ENCODE peak calls at places on chromosomes 16 and 17, in five cellular contexts. One of them, this sample, is unnamed. For H3K27me3 and H3K36me3, the result is how much of the 10 kb centered on the place peaks cover.

GRCh38 chr16:16025214-16025968 is 76.0 kb downstream of the ABCC1 start:
- DNase-seq in sigmoid colon: no peak
- DNase-seq in breast epithelium: peak
- DNase-seq in heart left ventricle: no peak
- DNase-seq in uterus: no peak
- DNase-seq in this sample: peak

GRCh38 chr16:23712976-23713375 is at the start of gene ERN2:
- DNase-seq in heart left ventricle: no peak
- DNase-seq in uterus: no peak
- DNase-seq in breast epithelium: no peak
- DNase-seq in sigmoid colon: no peak
- DNase-seq in this sample: no peak

GRCh38 chr17:78828470-78829185 is 12.0 kb downstream of the USP36 start:
- DNase-seq in breast epithelium: no peak
- DNase-seq in uterus: no peak
- DNase-seq in heart left ventricle: no peak
- DNase-seq in sigmoid colon: peak
- DNase-seq in this sample: no peak

GRCh38 chr16:67544329-67544841 is 15.8 kb downstream of the RIPOR1 start:
- DNase-seq in breast epithelium: no peak
- DNase-seq in uterus: no peak
- DNase-seq in sigmoid colon: no peak
- DNase-seq in heart left ventricle: no peak
- DNase-seq in this sample: no peak

GRCh38 chr16:6081320-6081976 is 983.9 kb upstream of the EEF2KMT start:
- DNase-seq in sigmoid colon: no peak
- DNase-seq in heart left ventricle: no peak
- DNase-seq in breast epithelium: no peak
- DNase-seq in uterus: no peak
- DNase-seq in this sample: no peak

GRCh38 chr16:19809121-19809635 is 75.5 kb downstream of the GPRC5B start:
- DNase-seq in heart left ventricle: no peak
- DNase-seq in uterus: no peak
- DNase-seq in sigmoid colon: peak
- DNase-seq in breast epithelium: no peak
- DNase-seq in this sample: no peak

GRCh38 chr17:49901460-49902331 is 53.8 kb upstream of the TAC4 start:
- DNase-seq in uterus: no peak
- DNase-seq in sigmoid colon: no peak
- DNase-seq in breast epithelium: no peak
- DNase-seq in heart left ventricle: no peak
- DNase-seq in this sample: no peak

GRCh38 chr16:58515871-58516767 is 802 bp downstream of the SETD6 start:
- DNase-seq in sigmoid colon: peak
- DNase-seq in breast epithelium: no peak
- DNase-seq in heart left ventricle: no peak
- DNase-seq in uterus: no peak
- DNase-seq in this sample: peak

GRCh38 chr16:75103994-75104393 is 12.6 kb downstream of the LDHD start:
- DNase-seq in heart left ventricle: no peak
- DNase-seq in sigmoid colon: no peak
- DNase-seq in uterus: no peak
- DNase-seq in breast epithelium: no peak
- DNase-seq in this sample: no peak

GRCh38 chr17:71237903-71238538 is 882.8 kb upstream of the SOX9 start:
- DNase-seq in sigmoid colon: no peak
- DNase-seq in uterus: no peak
- DNase-seq in heart left ventricle: no peak
- DNase-seq in breast epithelium: no peak
- DNase-seq in this sample: no peak

GRCh38 chr16:17222756-17223411 is 247.9 kb downstream of the XYLT1 start:
- DNase-seq in breast epithelium: no peak
- DNase-seq in sigmoid colon: peak
- DNase-seq in heart left ventricle: no peak
- DNase-seq in uterus: no peak
- DNase-seq in this sample: no peak

GRCh38 chr17:81223758-81224122 is 975 bp upstream of the CEP131 start:
- DNase-seq in heart left ventricle: no peak
- DNase-seq in uterus: no peak
- DNase-seq in sigmoid colon: no peak
- DNase-seq in breast epithelium: no peak
- DNase-seq in this sample: no peak

GRCh38 chr16:24132048-24132796 is 123.9 kb upstream of the CACNG3 start:
- DNase-seq in heart left ventricle: no peak
- DNase-seq in sigmoid colon: no peak
- DNase-seq in uterus: no peak
- DNase-seq in breast epithelium: no peak
- DNase-seq in this sample: no peak

GRCh38 chr17:56023851-56024250 is 129.4 kb upstream of the ANKFN1 start:
- DNase-seq in uterus: no peak
- DNase-seq in breast epithelium: no peak
- DNase-seq in heart left ventricle: no peak
- DNase-seq in sigmoid colon: no peak
- DNase-seq in this sample: peak

GRCh38 chr16:46961373-46962353 is 11.8 kb downstream of the DNAJA2 start:
- DNase-seq in uterus: no peak
- DNase-seq in breast epithelium: no peak
- DNase-seq in sigmoid colon: no peak
- DNase-seq in heart left ventricle: no peak
- DNase-seq in this sample: no peak

GRCh38 chr17:74484066-74484465 is 17.6 kb downstream of the CD300A start:
- DNase-seq in breast epithelium: no peak
- DNase-seq in sigmoid colon: no peak
- DNase-seq in uterus: no peak
- DNase-seq in heart left ventricle: no peak
- DNase-seq in this sample: no peak

GRCh38 chr17:40526668-40527067 is 25.2 kb upstream of the TNS4 start:
- DNase-seq in breast epithelium: no peak
- DNase-seq in uterus: peak
- DNase-seq in sigmoid colon: peak
- DNase-seq in heart left ventricle: peak
- DNase-seq in this sample: no peak

GRCh38 chr16:27965801-27966200 is 97.7 kb downstream of the GSG1L start:
- DNase-seq in heart left ventricle: no peak
- DNase-seq in uterus: no peak
- DNase-seq in breast epithelium: no peak
- DNase-seq in sigmoid colon: peak
- DNase-seq in this sample: no peak

GRCh38 chr17:63675607-63676539 is 24.1 kb downstream of the LIMD2 start:
- DNase-seq in sigmoid colon: peak
- DNase-seq in breast epithelium: peak
- DNase-seq in heart left ventricle: peak
- DNase-seq in uterus: peak
- DNase-seq in this sample: no peak

GRCh38 chr17:29592850-29593545 is at the start of gene ANKRD13B:
- DNase-seq in heart left ventricle: peak
- DNase-seq in uterus: peak
- DNase-seq in sigmoid colon: peak
- DNase-seq in breast epithelium: no peak
- DNase-seq in this sample: no peak

GRCh38 chr16:27430923-27431484 is 29.0 kb downstream of the IL21R start:
- DNase-seq in sigmoid colon: peak
- DNase-seq in uterus: no peak
- DNase-seq in breast epithelium: no peak
- DNase-seq in heart left ventricle: peak
- DNase-seq in this sample: peak

GRCh38 chr17:71942626-71943025 is 178.2 kb upstream of the SOX9 start:
- DNase-seq in heart left ventricle: no peak
- DNase-seq in sigmoid colon: no peak
- DNase-seq in breast epithelium: no peak
- DNase-seq in uterus: no peak
- DNase-seq in this sample: no peak

GRCh38 chr17:41284043-41284442 is 8.5 kb downstream of the KRTAP9-7 start:
- DNase-seq in uterus: no peak
- DNase-seq in sigmoid colon: no peak
- DNase-seq in heart left ventricle: no peak
- DNase-seq in breast epithelium: no peak
- DNase-seq in this sample: no peak

GRCh38 chr17:80961516-80961915 is 30.1 kb upstream of the CHMP6 start:
- DNase-seq in sigmoid colon: peak
- DNase-seq in breast epithelium: no peak
- DNase-seq in uterus: no peak
- DNase-seq in heart left ventricle: no peak
- DNase-seq in this sample: peak

GRCh38 chr16:60074378-60074777 is 1340.3 kb upstream of the GOT2 start:
- DNase-seq in sigmoid colon: no peak
- DNase-seq in breast epithelium: no peak
- DNase-seq in uterus: no peak
- DNase-seq in heart left ventricle: no peak
- DNase-seq in this sample: no peak

GRCh38 chr16:4264546-4264945 is 8.3 kb downstream of the TFAP4 start:
- DNase-seq in heart left ventricle: no peak
- DNase-seq in breast epithelium: no peak
- DNase-seq in sigmoid colon: no peak
- DNase-seq in uterus: peak
- DNase-seq in this sample: no peak
- H3K4me3 ChIP-seq in heart left ventricle: no peak
- H3K4me3 ChIP-seq in breast epithelium: no peak
- H3K4me3 ChIP-seq in sigmoid colon: no peak
- H3K4me3 ChIP-seq in uterus: no peak
- H3K4me3 ChIP-seq in this sample: no peak

GRCh38 chr17:16346721-16347271 is 6.5 kb downstream of the CENPV start:
- DNase-seq in heart left ventricle: no peak
- DNase-seq in breast epithelium: no peak
- DNase-seq in sigmoid colon: peak
- DNase-seq in uterus: no peak
- DNase-seq in this sample: no peak
- H3K27me3 ChIP-seq in heart left ventricle: under half
- H3K27me3 ChIP-seq in breast epithelium: under half
- H3K27me3 ChIP-seq in sigmoid colon: under half
- H3K27me3 ChIP-seq in uterus: under half
- H3K27me3 ChIP-seq in this sample: under half

DNA sequence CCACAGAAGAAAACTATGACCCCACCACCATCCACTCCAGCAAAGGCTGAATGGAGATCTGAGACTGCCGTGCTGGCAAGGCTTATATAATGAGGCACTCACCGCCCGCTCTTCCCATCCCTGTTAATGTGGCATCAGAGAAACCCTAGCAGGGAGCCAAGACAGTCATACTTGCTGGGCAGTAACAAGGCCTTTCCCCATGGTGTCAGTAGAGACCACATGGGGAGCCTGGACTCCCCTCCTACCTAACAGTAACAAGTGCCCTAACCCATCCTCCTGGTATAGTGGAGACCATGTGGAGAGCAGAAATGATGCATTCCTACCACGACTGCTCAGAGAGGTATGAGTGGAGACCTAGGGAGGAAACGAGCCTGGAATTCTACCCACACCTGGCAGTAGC is 235.2 kb downstream of the C16orf78 start:
- DNase-seq in heart left ventricle: no peak
- DNase-seq in breast epithelium: no peak
- DNase-seq in uterus: no peak
- DNase-seq in sigmoid colon: peak
- DNase-seq in this sample: no peak
- H3K36me3 ChIP-seq in heart left ventricle: under half
- H3K36me3 ChIP-seq in breast epithelium: under half
- H3K36me3 ChIP-seq in uterus: under half
- H3K36me3 ChIP-seq in sigmoid colon: under half
- H3K36me3 ChIP-seq in this sample: under half

GRCh38 chr17:54864636-54865420 is 35.8 kb upstream of the TOM1L1 start:
- DNase-seq in breast epithelium: no peak
- DNase-seq in sigmoid colon: no peak
- DNase-seq in heart left ventricle: no peak
- DNase-seq in uterus: no peak
- DNase-seq in this sample: no peak
- H3K4me3 ChIP-seq in breast epithelium: no peak
- H3K4me3 ChIP-seq in sigmoid colon: no peak
- H3K4me3 ChIP-seq in heart left ventricle: no peak
- H3K4me3 ChIP-seq in uterus: no peak
- H3K4me3 ChIP-seq in this sample: no peak

GRCh38 chr16:14181371-14182050 is 110.4 kb downstream of the MRTFB start:
- DNase-seq in heart left ventricle: no peak
- DNase-seq in uterus: no peak
- DNase-seq in sigmoid colon: no peak
- DNase-seq in breast epithelium: no peak
- DNase-seq in this sample: no peak
- H3K27me3 ChIP-seq in heart left ventricle: under half
- H3K27me3 ChIP-seq in uterus: under half
- H3K27me3 ChIP-seq in sigmoid colon: under half
- H3K27me3 ChIP-seq in breast epithelium: under half
- H3K27me3 ChIP-seq in this sample: under half

DNA sequence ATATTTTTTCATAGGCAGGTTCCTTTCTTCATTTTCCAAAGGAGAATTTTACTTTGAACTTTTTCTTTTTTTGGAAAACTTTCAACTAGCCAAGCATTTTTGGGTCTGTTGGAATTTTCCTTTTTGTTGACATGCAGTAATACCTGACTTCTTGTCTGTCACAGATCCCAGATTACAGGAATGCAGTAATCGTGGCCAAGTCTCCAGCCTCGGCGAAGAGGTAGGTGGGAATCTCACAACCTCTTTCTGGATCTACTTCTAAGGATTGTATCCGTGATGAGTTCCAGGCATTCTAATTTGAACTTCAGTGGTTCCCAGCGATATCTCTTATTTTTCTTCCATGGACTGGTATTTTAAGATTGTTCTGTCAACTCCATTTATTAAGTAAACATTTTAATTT is 31.7 kb downstream of the PRPSAP2 start:
- DNase-seq in breast epithelium: no peak
- DNase-seq in uterus: no peak
- DNase-seq in sigmoid colon: no peak
- DNase-seq in heart left ventricle: no peak
- DNase-seq in this sample: no peak
- H3K36me3 ChIP-seq in breast epithelium: under half
- H3K36me3 ChIP-seq in uterus: under half
- H3K36me3 ChIP-seq in sigmoid colon: half or more
- H3K36me3 ChIP-seq in heart left ventricle: under half
- H3K36me3 ChIP-seq in this sample: under half

DNA sequence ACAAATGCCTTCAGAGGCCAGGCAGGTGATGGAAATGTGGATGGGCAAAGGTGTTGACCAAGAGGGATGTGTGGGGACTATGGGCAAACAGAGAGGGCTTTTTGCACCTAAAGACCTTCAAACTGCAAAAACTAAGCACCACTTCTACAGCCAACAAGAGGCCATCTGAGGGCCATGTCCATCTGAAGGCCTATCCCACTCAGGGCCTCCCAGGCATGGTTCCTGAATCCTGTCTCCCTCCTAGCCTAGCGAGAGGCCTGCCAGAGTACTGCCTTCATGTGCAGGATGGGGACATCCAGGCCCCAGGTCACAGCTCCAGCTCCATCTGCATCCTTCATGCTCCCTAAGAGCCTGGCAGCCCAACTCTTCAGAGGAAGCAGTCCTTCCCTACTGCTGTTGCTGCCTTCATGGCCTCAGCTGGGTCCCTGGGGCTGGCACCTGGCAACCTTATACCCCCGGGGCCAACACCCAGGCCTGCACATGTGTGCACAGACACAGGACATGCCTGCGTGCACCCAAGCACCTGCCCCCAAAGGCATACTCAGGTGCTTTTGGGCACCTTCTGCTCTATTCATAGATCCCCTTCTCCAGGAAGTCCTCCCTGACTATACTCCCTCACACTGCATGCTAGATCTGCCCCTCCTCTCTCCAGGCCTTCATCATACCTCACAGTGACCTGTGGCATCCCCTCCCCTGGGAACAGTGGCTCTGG is 95.2 kb downstream of the C16orf78 start:
- DNase-seq in uterus: no peak
- DNase-seq in sigmoid colon: peak
- DNase-seq in breast epithelium: no peak
- DNase-seq in heart left ventricle: peak
- DNase-seq in this sample: no peak
- H3K4me3 ChIP-seq in uterus: no peak
- H3K4me3 ChIP-seq in sigmoid colon: no peak
- H3K4me3 ChIP-seq in breast epithelium: no peak
- H3K4me3 ChIP-seq in heart left ventricle: no peak
- H3K4me3 ChIP-seq in this sample: no peak

GRCh38 chr16:86990451-86990850 is 326.7 kb downstream of the C16orf95 start:
- DNase-seq in uterus: no peak
- DNase-seq in breast epithelium: no peak
- DNase-seq in heart left ventricle: no peak
- DNase-seq in sigmoid colon: no peak
- DNase-seq in this sample: no peak
- H3K27me3 ChIP-seq in uterus: under half
- H3K27me3 ChIP-seq in breast epithelium: under half
- H3K27me3 ChIP-seq in heart left ventricle: under half
- H3K27me3 ChIP-seq in sigmoid colon: under half
- H3K27me3 ChIP-seq in this sample: under half